ENCODE peak calls at places on chromosomes 6 and 20, in five cellular contexts. U, K, D, P and A are unnamed samples.
A peak's percentile ranks its signal among the peaks of the same experiment; 100 is the strongest.

GRCh38 chr6:167951781-167952511 is 45.5 kb upstream of the KIF25 start:
- DNase-seq in U (no peak), K (no peak), D (no peak), P (no peak), A (no peak)

GRCh38 chr6:40395066-40395697 is 192.0 kb downstream of the LRFN2 start:
- DNase-seq in U (no peak), K (no peak), D (no peak), P (no peak), A (peak; percentile 73)

GRCh38 chr6:35484921-35485392 is 11.9 kb downstream of the TEAD3 start:
- DNase-seq in U (no peak), K (no peak), D (no peak), P (peak; percentile 50), A (no peak)

GRCh38 chr6:35601331-35602132 is 87.2 kb downstream of the FKBP5 start:
- DNase-seq in U (no peak), K (no peak), D (peak; percentile 90), P (peak; percentile 93), A (peak; percentile 5)

GRCh38 chr6:149031545-149032317 is 284.9 kb downstream of the UST start:
- DNase-seq in U (no peak), K (no peak), D (peak; percentile 64), P (peak; percentile 85), A (no peak)

GRCh38 chr6:83536034-83536646 is 23.8 kb downstream of the PRSS35 start:
- DNase-seq in U (no peak), K (no peak), D (no peak), P (peak; percentile 53), A (peak; percentile 60)

GRCh38 chr6:142303191-142303564 is 1.4 kb downstream of the ADGRG6 start:
- DNase-seq in U (no peak), K (no peak), D (no peak), P (peak; percentile 14), A (no peak)

GRCh38 chr20:44601801-44602204 is 19.4 kb downstream of the PKIG start:
- DNase-seq in U (peak; percentile 66), K (peak; percentile 78), D (peak; percentile 84), P (peak; percentile 87), A (no peak)

GRCh38 chr6:62392289-62392688 is 106.3 kb upstream of the KHDRBS2 start:
- DNase-seq in U (no peak), K (no peak), D (no peak), P (no peak), A (no peak)

GRCh38 chr20:57374931-57375651 is 16.1 kb upstream of the RBM38 start:
- DNase-seq in U (no peak), K (no peak), D (no peak), P (no peak), A (no peak)

GRCh38 chr6:7200598-7201443 is 93.1 kb downstream of the RREB1 start:
- DNase-seq in U (no peak), K (no peak), D (no peak), P (no peak), A (no peak)

GRCh38 chr6:50849781-50850180 is 31.1 kb downstream of the TFAP2B start:
- DNase-seq in U (no peak), K (no peak), D (no peak), P (no peak), A (no peak)

GRCh38 chr6:151914475-151914874 is 107.0 kb downstream of the ESR1 start:
- DNase-seq in U (no peak), K (no peak), D (no peak), P (no peak), A (no peak)

GRCh38 chr6:108662702-108663101 is 102.0 kb downstream of the FOXO3 start:
- DNase-seq in U (no peak), K (no peak), D (no peak), P (no peak), A (no peak)

GRCh38 chr6:16336056-16336810 is 97.8 kb downstream of the GMPR start:
- DNase-seq in U (no peak), K (no peak), D (no peak), P (no peak), A (no peak)

GRCh38 chr6:48883116-48883515 is 579.9 kb downstream of the MMUT start:
- DNase-seq in U (no peak), K (no peak), D (no peak), P (no peak), A (no peak)

GRCh38 chr6:6179858-6180257 is 140.6 kb downstream of the F13A1 start:
- DNase-seq in U (no peak), K (no peak), D (no peak), P (no peak), A (peak; percentile 19)

GRCh38 chr6:148602136-148602535 is 144.7 kb upstream of the UST start:
- DNase-seq in U (no peak), K (no peak), D (no peak), P (no peak), A (no peak)

GRCh38 chr20:24672886-24673677 is 203.7 kb downstream of the SYNDIG1 start:
- DNase-seq in U (no peak), K (no peak), D (no peak), P (peak; percentile 97), A (no peak)

GRCh38 chr6:122696079-122696478 is 83.4 kb upstream of the FABP7 start:
- DNase-seq in U (no peak), K (no peak), D (no peak), P (peak; percentile 94), A (peak; percentile 52)

GRCh38 chr6:17714879-17715860 is 8.4 kb upstream of the NUP153 start:
- DNase-seq in U (no peak), K (no peak), D (peak; percentile 22), P (peak; percentile 98), A (peak; percentile 24)

GRCh38 chr20:1266167-1266973 is at the start of gene SNPH:
- DNase-seq in U (no peak), K (peak; percentile 84), D (peak; percentile 85), P (peak; percentile 76), A (peak; percentile 80)

GRCh38 chr6:130381459-130382380 is 15.9 kb downstream of the TMEM200A start:
- DNase-seq in U (no peak), K (no peak), D (no peak), P (no peak), A (no peak)

GRCh38 chr6:56904068-56904467 is 50.8 kb upstream of the BEND6 start:
- DNase-seq in U (no peak), K (no peak), D (no peak), P (no peak), A (no peak)

GRCh38 chr6:166866839-166867637 is 89.3 kb downstream of the RNASET2 start:
- DNase-seq in U (no peak), K (no peak), D (no peak), P (no peak), A (no peak)

GRCh38 chr6:34074064-34074739 is 71.7 kb downstream of the GRM4 start:
- DNase-seq in U (no peak), K (no peak), D (no peak), P (no peak), A (no peak)

GRCh38 chr20:32234135-32234808 is 26.6 kb downstream of the POFUT1 start:
- DNase-seq in U (no peak), K (no peak), D (no peak), P (no peak), A (no peak)

GRCh38 chr20:32236819-32237218 is 29.1 kb downstream of the POFUT1 start:
- DNase-seq in U (no peak), K (no peak), D (no peak), P (no peak), A (no peak)

GRCh38 chr20:32237419-32237818 is 29.7 kb downstream of the POFUT1 start:
- DNase-seq in U (no peak), K (no peak), D (no peak), P (no peak), A (no peak)

GRCh38 chr20:32235331-32236047 is 27.8 kb downstream of the POFUT1 start:
- DNase-seq in U (no peak), K (no peak), D (no peak), P (no peak), A (no peak)

GRCh38 chr20:32236048-32236533 is 28.4 kb downstream of the POFUT1 start:
- DNase-seq in U (no peak), K (no peak), D (no peak), P (no peak), A (no peak)
- H3K27ac ChIP-seq in U (no peak overlapping the region), K (no peak overlapping the region), D (no peak overlapping the region), P (no peak overlapping the region), A (no peak overlapping the region)

GRCh38 chr20:49979030-49979832 is 3.5 kb upstream of the SNAI1 start:
- DNase-seq in U (no peak), K (no peak), D (no peak), P (no peak), A (peak; percentile 91)

GRCh38 chr20:49978685-49979029 is 4.1 kb upstream of the SNAI1 start:
- DNase-seq in U (no peak), K (no peak), D (no peak), P (no peak), A (no peak)

GRCh38 chr20:49982072-49982345 is 771 bp upstream of the SNAI1 start:
- DNase-seq in U (no peak), K (no peak), D (no peak), P (no peak), A (no peak)

GRCh38 chr20:49981218-49982071 is 1.3 kb upstream of the SNAI1 start:
- DNase-seq in U (no peak), K (no peak), D (no peak), P (no peak), A (no peak)

GRCh38 chr20:49980140-49981008 is 2.4 kb upstream of the SNAI1 start:
- DNase-seq in U (no peak), K (no peak), D (no peak), P (no peak), A (no peak)
- H3K9me3 ChIP-seq in U (no peaks in the 10 kb centered on the region), K (no peaks in the 10 kb centered on the region), D (no peaks in the 10 kb centered on the region), P (no peaks in the 10 kb centered on the region), A (no peaks in the 10 kb centered on the region)

DNA sequence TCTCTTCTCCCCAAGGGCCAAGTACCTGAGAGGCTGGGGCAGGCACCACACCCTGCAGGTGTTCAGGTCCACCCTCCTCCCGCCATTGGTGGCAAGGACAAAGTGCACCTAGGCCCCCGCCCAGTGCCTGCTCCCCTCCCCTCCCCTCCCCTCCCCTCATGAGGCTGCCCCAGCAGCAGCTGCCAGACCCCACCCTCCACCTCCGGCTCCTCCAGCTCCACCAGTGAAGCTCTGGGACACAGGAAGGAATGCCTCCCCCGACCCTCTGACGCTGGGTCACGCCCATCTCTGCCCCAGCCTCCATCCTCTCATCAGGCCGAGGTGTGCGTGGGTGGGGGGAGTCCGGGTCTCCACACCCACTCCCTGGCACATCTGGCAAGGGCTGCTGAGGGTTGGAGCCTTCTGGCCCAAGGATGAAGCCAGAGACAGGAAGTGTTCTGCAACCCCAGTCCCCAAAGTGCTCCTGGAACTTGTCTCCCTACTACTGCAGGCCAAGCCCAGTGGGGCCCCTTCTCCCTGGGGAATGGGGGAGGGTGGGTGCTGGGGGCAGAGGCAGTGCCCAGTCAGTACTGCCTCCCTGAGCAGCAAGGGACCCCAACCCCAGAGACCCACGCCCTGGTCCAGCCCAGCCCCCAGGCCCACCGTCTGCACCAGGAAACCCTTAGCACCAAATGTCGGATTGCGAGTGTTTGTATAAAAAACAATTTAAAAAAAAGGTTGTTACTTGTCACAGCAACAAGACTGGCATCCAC is 1.6 kb upstream of the UCKL1 start:
- DNase-seq in U (no peak), K (no peak), D (no peak), P (peak; percentile 23), A (no peak)
- H3K4me3 ChIP-seq in U (peak overlapping the region; percentile 93), K (peak overlapping the region; percentile 93), D (no peak overlapping the region), P (no peak overlapping the region), A (no peak overlapping the region)

DNA sequence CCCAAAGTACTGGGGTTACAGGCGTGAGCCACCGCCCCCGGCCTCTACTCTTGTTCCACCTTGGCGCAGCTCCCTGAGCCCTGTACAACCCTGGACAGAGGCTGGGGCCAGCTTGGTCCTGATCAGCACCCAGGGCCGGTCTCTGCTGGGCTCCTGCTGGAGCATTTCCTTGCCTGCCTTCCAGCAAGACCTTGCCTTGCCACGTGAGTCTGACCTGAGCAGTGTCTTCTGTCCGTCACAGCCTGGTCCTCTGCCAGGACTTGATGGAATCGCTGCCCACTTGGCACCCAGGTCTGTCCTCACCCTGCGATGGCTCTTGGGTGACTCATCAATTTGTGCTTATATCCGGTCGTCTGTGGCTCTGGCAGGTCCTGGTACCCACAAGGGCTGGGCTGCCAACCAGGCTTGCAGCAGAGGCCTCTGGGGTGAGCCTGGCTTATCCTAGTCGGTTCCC is 10.0 kb upstream of the SULF2 start:
- DNase-seq in U (peak; percentile 56), K (peak; percentile 28), D (peak; percentile 37), P (no peak), A (no peak)
- H3K27ac ChIP-seq in U (peak overlapping the region; percentile 9), K (no peak overlapping the region), D (no peak overlapping the region), P (no peak overlapping the region), A (no peak overlapping the region)